ENCODE peak calls at places on chromosomes 13 and 19, in nine cellular contexts. W is fibroblast of the aortic adventitia; R is GM06990; S is CD8-positive, alpha-beta memory T cell; A is colonic mucosa; Y is AG04450; L is A673; P is hepatocyte; U is astrocyte. J is an unnamed sample.

GRCh38 chr19:44757735-44758505 is 9.4 kb downstream of the BCL3 start:
- DNase-seq in P (peak), Y (no peak), A (no peak), W (peak), U (no peak), R (no peak), S (no peak), L (peak), J (no peak)

GRCh38 chr19:58367698-58368454 is 5.3 kb upstream of the ZNF497 start:
- DNase-seq in W (no peak), P (no peak), A (no peak), R (no peak), S (no peak), U (no peak), Y (no peak), L (no peak), J (no peak)

GRCh38 chr13:112725346-112726017 is 35.6 kb downstream of the ATP11A start:
- DNase-seq in P (no peak), L (no peak), W (no peak), A (no peak), Y (no peak), S (no peak), U (peak), R (no peak), J (no peak)

GRCh38 chr13:106570354-106570822 is 2.5 kb upstream of the ARGLU1 start:
- DNase-seq in A (peak), P (peak), S (peak), U (peak), Y (no peak), W (peak), L (peak), R (no peak), J (no peak)

GRCh38 chr13:53137777-53138176 is 109.2 kb downstream of the OLFM4 start:
- DNase-seq in U (peak), R (no peak), Y (peak), S (no peak), L (peak), W (peak), P (peak), A (peak), J (no peak)

GRCh38 chr13:32978278-32978677 is 37.9 kb upstream of the KL start:
- DNase-seq in U (no peak), L (no peak), Y (no peak), R (no peak), A (no peak), W (no peak), P (no peak), S (no peak), J (no peak)

GRCh38 chr19:821976-822773 is 420 bp upstream of the PLPPR3 start:
- DNase-seq in W (no peak), U (no peak), L (no peak), R (no peak), P (peak), A (no peak), Y (no peak), S (no peak), J (no peak)

GRCh38 chr13:98984118-98984517 is 6.3 kb upstream of the DOCK9 start:
- DNase-seq in W (no peak), U (no peak), A (no peak), L (no peak), S (no peak), P (no peak), Y (no peak), R (no peak), J (no peak)

GRCh38 chr19:42281175-42282035 is 12.4 kb downstream of the CIC start:
- DNase-seq in R (peak), Y (no peak), S (no peak), L (peak), W (peak), P (peak), U (peak), A (peak), J (no peak)

GRCh38 chr19:47444388-47444821 is 25.1 kb upstream of the MEIS3 start:
- DNase-seq in L (peak), P (peak), S (no peak), U (no peak), A (no peak), W (no peak), R (no peak), Y (no peak), J (no peak)

GRCh38 chr13:72293206-72293605 is 426.2 kb upstream of the DACH1 start:
- DNase-seq in A (no peak), P (no peak), Y (no peak), U (peak), S (no peak), W (no peak), L (no peak), R (no peak), J (no peak)

GRCh38 chr19:1837625-1838105 is 10.6 kb downstream of the REXO1 start:
- DNase-seq in Y (no peak), U (no peak), S (peak), P (peak), A (peak), R (no peak), L (peak), W (no peak), J (no peak)

GRCh38 chr19:29492761-29493160 is 33.0 kb upstream of the VSTM2B start:
- DNase-seq in Y (no peak), P (peak), U (no peak), L (no peak), A (no peak), W (no peak), S (no peak), R (no peak), J (no peak)

GRCh38 chr19:57027360-57027759 is 92.4 kb upstream of the USP29 start:
- DNase-seq in L (no peak), A (no peak), W (no peak), Y (no peak), S (no peak), P (no peak), U (no peak), R (no peak), J (no peak)

GRCh38 chr13:70884196-70884595 is 775.9 kb upstream of the KLHL1 start:
- DNase-seq in W (no peak), L (no peak), A (no peak), R (no peak), U (no peak), S (no peak), P (no peak), Y (no peak), J (no peak)

GRCh38 chr13:112859817-112860190 is 109.2 kb upstream of the MCF2L start:
- DNase-seq in Y (peak), P (no peak), U (peak), W (peak), A (no peak), L (peak), R (no peak), S (no peak), J (no peak)

GRCh38 chr13:113749956-113750355 is 9.1 kb upstream of the TMEM255B start:
- DNase-seq in R (no peak), P (no peak), W (no peak), L (no peak), Y (no peak), A (no peak), U (no peak), S (no peak), J (no peak)

GRCh38 chr13:61608138-61608537 is 192.5 kb upstream of the PCDH20 start:
- DNase-seq in W (no peak), U (no peak), Y (no peak), R (no peak), P (no peak), A (no peak), L (no peak), S (no peak), J (no peak)

GRCh38 chr13:101572456-101572855 is 120.0 kb downstream of the ITGBL1 start:
- DNase-seq in W (no peak), A (no peak), U (no peak), R (no peak), Y (no peak), S (no peak), P (no peak), L (no peak), J (no peak)

GRCh38 chr13:101567841-101568240 is 115.4 kb downstream of the ITGBL1 start:
- DNase-seq in S (no peak), Y (no peak), R (no peak), W (no peak), U (no peak), L (peak), P (no peak), A (no peak), J (no peak)

GRCh38 chr13:101570410-101570809 is 117.9 kb downstream of the ITGBL1 start:
- DNase-seq in W (peak), P (no peak), S (no peak), R (no peak), A (no peak), U (peak), L (no peak), Y (no peak), J (no peak)

GRCh38 chr13:101565327-101565726 is 112.9 kb downstream of the ITGBL1 start:
- DNase-seq in W (no peak), U (no peak), L (no peak), P (no peak), S (no peak), A (no peak), R (no peak), Y (no peak), J (no peak)

DNA sequence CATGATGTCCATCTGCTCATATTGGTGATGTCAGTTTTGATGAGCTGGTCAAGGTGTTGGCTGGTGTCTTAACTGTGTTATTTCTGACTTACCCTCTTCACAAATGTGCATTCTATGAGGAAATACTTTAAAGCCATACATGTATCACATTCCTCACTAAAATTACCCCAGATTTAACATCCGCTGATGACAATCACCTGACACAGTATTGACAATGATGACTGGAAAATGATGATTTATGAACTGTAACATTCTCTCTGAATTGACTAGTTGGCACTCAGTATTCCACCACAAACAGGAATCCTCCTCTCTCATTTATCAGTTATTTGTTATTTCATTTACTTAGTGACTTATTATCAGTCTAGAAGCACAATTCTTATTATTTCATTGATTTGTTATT is 117.3 kb downstream of the ITGBL1 start:
- DNase-seq in S (no peak), A (no peak), Y (no peak), P (no peak), W (no peak), R (no peak), L (no peak), U (no peak), J (no peak)
- H3K4me3 ChIP-seq in S (no peak), A (no peak), Y (no peak), P (no peak), W (no peak), R (no peak), L (no peak), U (no peak), J (no peak)

DNA sequence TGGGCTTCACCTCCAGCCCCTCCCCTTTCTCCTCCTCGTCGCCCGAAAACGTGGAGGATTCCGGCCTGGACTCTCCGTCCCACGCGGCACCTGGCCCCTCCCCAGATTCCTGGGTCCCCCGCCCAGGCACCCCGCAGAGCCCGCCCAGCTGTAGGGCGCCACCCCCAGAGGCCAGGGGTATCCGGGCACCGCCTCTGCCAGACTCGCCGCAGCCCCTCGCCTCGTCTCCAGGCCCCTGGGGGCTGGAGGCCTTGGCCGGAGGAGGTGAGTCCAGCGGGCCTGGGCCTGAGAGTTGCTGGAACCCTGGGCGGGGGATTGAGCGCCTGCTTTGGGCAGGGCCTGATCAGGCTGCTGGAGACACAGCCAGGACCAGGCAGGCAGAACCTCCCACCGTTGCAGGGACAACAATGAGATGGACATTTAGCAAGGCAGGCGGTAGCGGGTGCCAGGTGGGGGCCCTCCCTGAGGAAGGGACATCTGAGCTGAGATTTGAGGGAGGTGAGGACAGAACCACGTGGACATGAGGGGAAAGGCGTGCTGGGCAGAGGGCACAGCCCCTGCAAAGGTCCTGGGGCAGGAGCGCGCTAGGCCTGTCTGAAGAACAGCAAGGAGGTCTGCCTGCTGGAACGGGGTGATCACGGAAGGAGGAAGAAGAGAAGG is 16.2 kb upstream of the B3GNT3 start:
- DNase-seq in W (no peak), R (no peak), U (no peak), Y (no peak), A (peak), P (no peak), S (no peak), L (no peak), J (no peak)
- H3K4me3 ChIP-seq in W (no peak), R (no peak), U (no peak), Y (peak), A (peak), P (no peak), S (no peak), L (no peak), J (peak)

GRCh38 chr13:26047040-26047439 is 4.8 kb downstream of the SHISA2 start:
- DNase-seq in P (no peak), R (no peak), L (no peak), Y (no peak), A (no peak), U (no peak), W (no peak), S (no peak), J (no peak)
- H3K4me3 ChIP-seq in P (no peak), R (no peak), L (no peak), Y (no peak), A (no peak), U (no peak), W (no peak), S (no peak), J (no peak)

GRCh38 chr13:48977973-48978372 is 2.3 kb downstream of the FNDC3A start:
- DNase-seq in L (no peak), A (no peak), S (no peak), U (peak), P (no peak), Y (no peak), R (no peak), W (peak), J (no peak)
- H3K4me3 ChIP-seq in L (peak), A (peak), S (no peak), U (peak), P (peak), Y (peak), R (peak), W (peak), J (peak)